ENCODE peak calls at places on chromosomes 4 and X, in ten cellular contexts. I is CD8-positive, alpha-beta memory T cell; J is NCI-H2107; G is GM03348; K is activated CD4-positive, alpha-beta T cell treated with anti-CD3 and anti-CD28 coated beads for 1 hour; O is cerebellum; E is A172; V is T follicular helper cell; B is stimulated activated CD4-positive, alpha-beta T cell treated with anti-CD3 and anti-CD28 coated beads, TNF-alpha, amount 100 ng/mL, for 1 hour; U is stimulated activated CD8-positive, alpha-beta memory T cell treated with anti-CD3 and anti-CD28 coated beads, Interleukin-15, amount 100 ng/mL, for 4 hours. P is an unnamed sample.

GRCh38 chr4:2954358-2955185 is 8.6 kb downstream of the NOP14 start:
- DNase-seq in B (peak), U (no peak), V (peak), O (no peak), I (peak), J (no peak), K (no peak), G (no peak), E (no peak), P (no peak)

GRCh38 chrX:131704136-131704695 is 160.3 kb downstream of the OR13H1 start:
- DNase-seq in O (no peak), G (peak), U (peak), I (no peak), B (no peak), E (peak), J (no peak), K (no peak), V (peak), P (peak)

GRCh38 chr4:94577136-94577535 is 125.4 kb downstream of the PDLIM5 start:
- DNase-seq in V (no peak), U (no peak), J (no peak), K (no peak), I (no peak), B (no peak), E (peak), O (peak), G (no peak), P (no peak)

GRCh38 chr4:3073158-3074077 is 920 bp downstream of the HTT-AS start:
- DNase-seq in J (no peak), K (no peak), B (no peak), E (no peak), O (peak), G (no peak), I (no peak), V (peak), U (no peak), P (no peak)

GRCh38 chr4:38691251-38692008 is 27.4 kb downstream of the KLF3 start:
- DNase-seq in I (no peak), B (no peak), V (no peak), G (peak), K (no peak), J (no peak), E (no peak), O (no peak), U (no peak), P (no peak)

GRCh38 chr4:16226816-16227461 is 668 bp upstream of the TAPT1 start:
- DNase-seq in I (peak), J (no peak), U (peak), K (peak), B (peak), V (peak), O (peak), E (no peak), G (peak), P (peak)

GRCh38 chrX:42399632-42400024 is 378.3 kb downstream of the PPP1R2C start:
- DNase-seq in V (no peak), G (no peak), B (no peak), E (peak), J (no peak), U (no peak), K (no peak), O (no peak), I (no peak), P (no peak)

GRCh38 chrX:109890910-109891502 is 111.9 kb upstream of the TMEM164 start:
- DNase-seq in J (peak), I (peak), U (no peak), G (peak), E (peak), K (peak), O (peak), B (no peak), V (peak), P (peak)

GRCh38 chr4:184684491-184685189 is 35.1 kb downstream of the PRIMPOL start:
- DNase-seq in V (no peak), G (peak), O (no peak), I (no peak), E (no peak), J (no peak), B (no peak), K (no peak), U (no peak), P (no peak)

GRCh38 chrX:150868625-150869024 is 29.8 kb downstream of the CD99L2 start:
- DNase-seq in K (no peak), I (no peak), B (no peak), E (no peak), G (no peak), V (no peak), U (no peak), J (no peak), O (no peak), P (no peak)

GRCh38 chr4:128387600-128388351 is 100.2 kb upstream of the PGRMC2 start:
- DNase-seq in J (no peak), I (no peak), G (no peak), B (no peak), E (peak), K (no peak), O (no peak), U (no peak), V (no peak), P (no peak)

GRCh38 chrX:19626230-19626629 is 110.9 kb upstream of the MAP3K15 start:
- DNase-seq in G (no peak), B (no peak), E (no peak), U (no peak), V (no peak), I (no peak), J (no peak), O (no peak), K (no peak), P (no peak)

GRCh38 chr4:151850751-151851150 is 89.9 kb upstream of the GATB start:
- DNase-seq in V (no peak), G (peak), K (no peak), B (no peak), I (no peak), J (no peak), E (no peak), U (no peak), O (no peak), P (no peak)

GRCh38 chr4:4569036-4569435 is 27.2 kb upstream of the STX18 start:
- DNase-seq in V (no peak), G (no peak), O (no peak), E (no peak), B (no peak), K (no peak), U (no peak), J (no peak), I (no peak), P (no peak)

GRCh38 chr4:114479595-114479994 is 119.0 kb upstream of the UGT8 start:
- DNase-seq in O (no peak), U (no peak), K (no peak), J (no peak), I (no peak), G (no peak), B (no peak), V (no peak), E (no peak), P (no peak)

GRCh38 chr4:185270885-185271284 is 61.5 kb downstream of the SNX25 start:
- DNase-seq in I (no peak), E (no peak), J (no peak), V (no peak), K (no peak), O (no peak), G (no peak), U (no peak), B (no peak), P (no peak)

GRCh38 chrX:153771261-153771681 is 7.2 kb downstream of the PLXNB3 start:
- DNase-seq in B (no peak), K (no peak), I (peak), U (no peak), J (no peak), G (no peak), V (no peak), E (no peak), O (no peak), P (no peak)

GRCh38 chrX:16822723-16823122 is 36.5 kb downstream of the TXLNG start:
- DNase-seq in K (no peak), O (no peak), U (no peak), I (no peak), G (peak), E (peak), J (no peak), B (no peak), V (no peak), P (no peak)

GRCh38 chr4:151991884-151992166 is 231.0 kb upstream of the GATB start:
- DNase-seq in B (no peak), O (no peak), E (no peak), G (no peak), U (no peak), J (no peak), I (no peak), V (no peak), K (no peak), P (no peak)

GRCh38 chr4:169293343-169294176 is 22.8 kb upstream of the SH3RF1 start:
- DNase-seq in G (no peak), E (no peak), K (no peak), I (no peak), J (no peak), B (no peak), U (no peak), V (no peak), O (no peak), P (no peak)

GRCh38 chrX:18619288-18619687 is 52.6 kb downstream of the RS1 start:
- DNase-seq in K (no peak), I (no peak), V (no peak), U (no peak), J (no peak), O (no peak), E (no peak), B (no peak), G (no peak), P (no peak)

GRCh38 chr4:87026795-87027495 is 92.1 kb downstream of the AFF1 start:
- DNase-seq in V (no peak), E (no peak), K (no peak), I (no peak), G (no peak), O (no peak), B (no peak), J (no peak), U (no peak), P (no peak)

GRCh38 chr4:149264093-149264733 is 551.4 kb downstream of the IQCM start:
- DNase-seq in U (no peak), J (no peak), B (no peak), I (no peak), K (no peak), E (peak), O (no peak), G (peak), V (no peak), P (no peak)

GRCh38 chrX:15908891-15909290 is 54.3 kb upstream of the AP1S2 start:
- DNase-seq in G (no peak), O (no peak), U (no peak), V (no peak), E (no peak), B (no peak), I (no peak), J (peak), K (no peak), P (no peak)

GRCh38 chr4:83589283-83589682 is 53.4 kb downstream of the GPAT3 start:
- DNase-seq in B (no peak), V (no peak), E (no peak), G (no peak), U (no peak), O (no peak), I (no peak), J (no peak), K (no peak), P (no peak)

GRCh38 chr4:154982187-154983047 is 201.3 kb downstream of the RBM46 start:
- DNase-seq in K (no peak), B (no peak), V (peak), J (peak), G (peak), U (no peak), O (no peak), E (peak), I (no peak), P (no peak)

GRCh38 chr4:149371021-149371420 is 444.6 kb downstream of the IQCM start:
- DNase-seq in E (peak), O (peak), I (no peak), U (no peak), G (peak), V (no peak), J (no peak), K (no peak), B (no peak), P (no peak)

GRCh38 chr4:7365472-7366179 is 69.1 kb downstream of the PSAPL1 start:
- DNase-seq in V (no peak), K (no peak), I (no peak), J (peak), B (no peak), O (peak), U (no peak), E (no peak), G (no peak), P (no peak)

GRCh38 chrX:119399772-119400101 is 601 bp downstream of the SLC25A43 start:
- DNase-seq in B (no peak), U (no peak), K (no peak), V (no peak), J (no peak), I (no peak), E (no peak), G (peak), O (peak), P (no peak)

GRCh38 chrX:22314211-22314610 is 41.5 kb downstream of the CBLL2 start:
- DNase-seq in G (no peak), I (no peak), B (no peak), O (no peak), V (no peak), K (no peak), U (no peak), J (no peak), E (peak), P (no peak)

GRCh38 chr4:166700592-166700991 is 533.7 kb downstream of the SPOCK3 start:
- DNase-seq in J (no peak), B (no peak), O (no peak), E (no peak), I (no peak), V (no peak), G (no peak), K (no peak), U (no peak), P (no peak)

GRCh38 chr4:76755756-76756155 is 142.2 kb downstream of the SOWAHB start:
- DNase-seq in B (no peak), I (no peak), K (no peak), O (no peak), J (no peak), G (no peak), U (no peak), E (no peak), V (no peak), P (no peak)

GRCh38 chr4:8651661-8652180 is 59.2 kb downstream of the CPZ start:
- DNase-seq in J (no peak), O (no peak), I (no peak), V (no peak), B (no peak), E (no peak), G (no peak), U (no peak), K (no peak), P (no peak)

GRCh38 chr4:141567326-141567915 is 69.0 kb upstream of the IL15 start:
- DNase-seq in V (no peak), O (no peak), I (no peak), K (no peak), E (no peak), G (no peak), J (no peak), B (no peak), U (no peak), P (no peak)

GRCh38 chrX:53714580-53715335 is 28.2 kb upstream of the HUWE1 start:
- DNase-seq in K (peak), G (no peak), V (peak), I (peak), J (no peak), B (no peak), O (no peak), E (peak), U (peak), P (peak)

GRCh38 chrX:110316351-110317078 is 1.4 kb downstream of the AMMECR1 start:
- DNase-seq in I (no peak), V (no peak), B (no peak), U (no peak), J (no peak), K (no peak), O (no peak), E (no peak), G (peak), P (no peak)

GRCh38 chrX:44997282-44997813 is 124.4 kb downstream of the KDM6A start:
- DNase-seq in U (no peak), O (no peak), J (no peak), B (no peak), K (no peak), G (no peak), E (no peak), I (no peak), V (no peak), P (no peak)

GRCh38 chrX:112852850-112853249 is 12.2 kb upstream of the AMOT start:
- DNase-seq in I (no peak), G (no peak), V (no peak), O (no peak), J (no peak), B (no peak), K (no peak), E (no peak), U (no peak), P (no peak)